ENCODE peak calls at places on chromosomes 4 and X, in ten cellular contexts. One of them, this sample, is unnamed.

GRCh38 chr4:99467908-99468307 is 32.8 kb upstream of the ADH7 start:
- DNase-seq in osteocyte: no peak
- DNase-seq in NCI-H510A: no peak
- DNase-seq in amniotic stem cell: no peak
- DNase-seq in ovary: no peak
- DNase-seq in activated CD4-positive, alpha-beta T cell treated with anti-CD3 and anti-CD28 coated beads, Interleukin-2, amount 50 U/mL, for 1 hour: no peak
- DNase-seq in glutamatergic neuron: no peak
- DNase-seq in anterior cingulate cortex: no peak
- DNase-seq in AG04449: no peak
- DNase-seq in breast epithelium: no peak
- DNase-seq in this sample: no peak

GRCh38 chr4:153497091-153497531 is 31.0 kb downstream of the TMEM131L start:
- DNase-seq in osteocyte: no peak
- DNase-seq in NCI-H510A: no peak
- DNase-seq in amniotic stem cell: no peak
- DNase-seq in ovary: no peak
- DNase-seq in activated CD4-positive, alpha-beta T cell treated with anti-CD3 and anti-CD28 coated beads, Interleukin-2, amount 50 U/mL, for 1 hour: peak; percentile 49
- DNase-seq in glutamatergic neuron: no peak
- DNase-seq in anterior cingulate cortex: no peak
- DNase-seq in AG04449: no peak
- DNase-seq in breast epithelium: no peak
- DNase-seq in this sample: peak; percentile 71

GRCh38 chrX:13147147-13147546 is 102.7 kb upstream of the FAM9C start:
- DNase-seq in osteocyte: no peak
- DNase-seq in NCI-H510A: no peak
- DNase-seq in amniotic stem cell: no peak
- DNase-seq in ovary: no peak
- DNase-seq in activated CD4-positive, alpha-beta T cell treated with anti-CD3 and anti-CD28 coated beads, Interleukin-2, amount 50 U/mL, for 1 hour: no peak
- DNase-seq in glutamatergic neuron: no peak
- DNase-seq in anterior cingulate cortex: no peak
- DNase-seq in AG04449: no peak
- DNase-seq in breast epithelium: no peak
- DNase-seq in this sample: no peak

GRCh38 chr4:184762100-184762499 is 28.2 kb upstream of the CENPU start:
- DNase-seq in osteocyte: no peak
- DNase-seq in NCI-H510A: no peak
- DNase-seq in amniotic stem cell: no peak
- DNase-seq in ovary: no peak
- DNase-seq in activated CD4-positive, alpha-beta T cell treated with anti-CD3 and anti-CD28 coated beads, Interleukin-2, amount 50 U/mL, for 1 hour: peak; percentile 10
- DNase-seq in glutamatergic neuron: no peak
- DNase-seq in anterior cingulate cortex: no peak
- DNase-seq in AG04449: no peak
- DNase-seq in breast epithelium: no peak
- DNase-seq in this sample: peak; percentile 76

GRCh38 chrX:12989456-12989855 is 14.5 kb downstream of the TMSB4X start:
- DNase-seq in osteocyte: no peak
- DNase-seq in NCI-H510A: no peak
- DNase-seq in amniotic stem cell: no peak
- DNase-seq in ovary: no peak
- DNase-seq in activated CD4-positive, alpha-beta T cell treated with anti-CD3 and anti-CD28 coated beads, Interleukin-2, amount 50 U/mL, for 1 hour: no peak
- DNase-seq in glutamatergic neuron: no peak
- DNase-seq in anterior cingulate cortex: no peak
- DNase-seq in AG04449: no peak
- DNase-seq in breast epithelium: no peak
- DNase-seq in this sample: no peak

GRCh38 chr4:53321151-53321987 is 44.5 kb downstream of the SCFD2 start:
- DNase-seq in osteocyte: no peak
- DNase-seq in NCI-H510A: no peak
- DNase-seq in amniotic stem cell: peak; percentile 87
- DNase-seq in ovary: no peak
- DNase-seq in activated CD4-positive, alpha-beta T cell treated with anti-CD3 and anti-CD28 coated beads, Interleukin-2, amount 50 U/mL, for 1 hour: no peak
- DNase-seq in glutamatergic neuron: no peak
- DNase-seq in anterior cingulate cortex: no peak
- DNase-seq in AG04449: peak; percentile 83
- DNase-seq in breast epithelium: no peak
- DNase-seq in this sample: no peak

GRCh38 chr4:2289955-2290333 is 28.0 kb upstream of the MXD4 start:
- DNase-seq in osteocyte: no peak
- DNase-seq in NCI-H510A: no peak
- DNase-seq in amniotic stem cell: no peak
- DNase-seq in ovary: no peak
- DNase-seq in activated CD4-positive, alpha-beta T cell treated with anti-CD3 and anti-CD28 coated beads, Interleukin-2, amount 50 U/mL, for 1 hour: no peak
- DNase-seq in glutamatergic neuron: no peak
- DNase-seq in anterior cingulate cortex: no peak
- DNase-seq in AG04449: no peak
- DNase-seq in breast epithelium: no peak
- DNase-seq in this sample: no peak

GRCh38 chrX:119228506-119229290 is 7.4 kb upstream of the PGRMC1 start:
- DNase-seq in osteocyte: no peak
- DNase-seq in NCI-H510A: no peak
- DNase-seq in amniotic stem cell: peak; percentile 27
- DNase-seq in ovary: no peak
- DNase-seq in activated CD4-positive, alpha-beta T cell treated with anti-CD3 and anti-CD28 coated beads, Interleukin-2, amount 50 U/mL, for 1 hour: no peak
- DNase-seq in glutamatergic neuron: no peak
- DNase-seq in anterior cingulate cortex: no peak
- DNase-seq in AG04449: peak; percentile 68
- DNase-seq in breast epithelium: no peak
- DNase-seq in this sample: no peak

GRCh38 chr4:43781125-43781524 is 667.5 kb downstream of the KCTD8 start:
- DNase-seq in osteocyte: no peak
- DNase-seq in NCI-H510A: no peak
- DNase-seq in amniotic stem cell: no peak
- DNase-seq in ovary: no peak
- DNase-seq in activated CD4-positive, alpha-beta T cell treated with anti-CD3 and anti-CD28 coated beads, Interleukin-2, amount 50 U/mL, for 1 hour: no peak
- DNase-seq in glutamatergic neuron: no peak
- DNase-seq in anterior cingulate cortex: no peak
- DNase-seq in AG04449: no peak
- DNase-seq in breast epithelium: no peak
- DNase-seq in this sample: no peak

GRCh38 chrX:3815896-3816664 is 102.6 kb upstream of the PRKX start:
- DNase-seq in osteocyte: peak; percentile 87
- DNase-seq in NCI-H510A: peak; percentile 44
- DNase-seq in amniotic stem cell: no peak
- DNase-seq in ovary: peak; percentile 75
- DNase-seq in activated CD4-positive, alpha-beta T cell treated with anti-CD3 and anti-CD28 coated beads, Interleukin-2, amount 50 U/mL, for 1 hour: peak; percentile 17
- DNase-seq in glutamatergic neuron: peak; percentile 65
- DNase-seq in anterior cingulate cortex: no peak
- DNase-seq in AG04449: no peak
- DNase-seq in breast epithelium: peak; percentile 53
- DNase-seq in this sample: peak; percentile 42

GRCh38 chr4:17578482-17578891 is 1.5 kb downstream of the LAP3 start:
- DNase-seq in osteocyte: no peak
- DNase-seq in NCI-H510A: no peak
- DNase-seq in amniotic stem cell: no peak
- DNase-seq in ovary: no peak
- DNase-seq in activated CD4-positive, alpha-beta T cell treated with anti-CD3 and anti-CD28 coated beads, Interleukin-2, amount 50 U/mL, for 1 hour: no peak
- DNase-seq in glutamatergic neuron: no peak
- DNase-seq in anterior cingulate cortex: no peak
- DNase-seq in AG04449: no peak
- DNase-seq in breast epithelium: no peak
- DNase-seq in this sample: no peak

GRCh38 chr4:172515266-172515879 is 653.2 kb upstream of the GALNT7 start:
- DNase-seq in osteocyte: no peak
- DNase-seq in NCI-H510A: no peak
- DNase-seq in amniotic stem cell: no peak
- DNase-seq in ovary: no peak
- DNase-seq in activated CD4-positive, alpha-beta T cell treated with anti-CD3 and anti-CD28 coated beads, Interleukin-2, amount 50 U/mL, for 1 hour: no peak
- DNase-seq in glutamatergic neuron: no peak
- DNase-seq in anterior cingulate cortex: no peak
- DNase-seq in AG04449: no peak
- DNase-seq in breast epithelium: no peak
- DNase-seq in this sample: no peak

GRCh38 chr4:128811571-128812359 is 2.3 kb downstream of the JADE1 start:
- DNase-seq in osteocyte: peak; percentile 93
- DNase-seq in NCI-H510A: peak; percentile 79
- DNase-seq in amniotic stem cell: peak; percentile 76
- DNase-seq in ovary: peak; percentile 80
- DNase-seq in activated CD4-positive, alpha-beta T cell treated with anti-CD3 and anti-CD28 coated beads, Interleukin-2, amount 50 U/mL, for 1 hour: peak; percentile 75
- DNase-seq in glutamatergic neuron: peak; percentile 88
- DNase-seq in anterior cingulate cortex: peak; percentile 53
- DNase-seq in AG04449: no peak
- DNase-seq in breast epithelium: peak; percentile 74
- DNase-seq in this sample: peak; percentile 78

GRCh38 chr4:13611283-13611842 is 16.2 kb downstream of the BOD1L1 start:
- DNase-seq in osteocyte: no peak
- DNase-seq in NCI-H510A: no peak
- DNase-seq in amniotic stem cell: no peak
- DNase-seq in ovary: no peak
- DNase-seq in activated CD4-positive, alpha-beta T cell treated with anti-CD3 and anti-CD28 coated beads, Interleukin-2, amount 50 U/mL, for 1 hour: no peak
- DNase-seq in glutamatergic neuron: no peak
- DNase-seq in anterior cingulate cortex: no peak
- DNase-seq in AG04449: peak; percentile 28
- DNase-seq in breast epithelium: no peak
- DNase-seq in this sample: no peak

GRCh38 chr4:81906905-81907304 is 435.2 kb upstream of the RASGEF1B start:
- DNase-seq in osteocyte: no peak
- DNase-seq in NCI-H510A: no peak
- DNase-seq in amniotic stem cell: no peak
- DNase-seq in ovary: no peak
- DNase-seq in activated CD4-positive, alpha-beta T cell treated with anti-CD3 and anti-CD28 coated beads, Interleukin-2, amount 50 U/mL, for 1 hour: no peak
- DNase-seq in glutamatergic neuron: no peak
- DNase-seq in anterior cingulate cortex: no peak
- DNase-seq in AG04449: no peak
- DNase-seq in breast epithelium: no peak
- DNase-seq in this sample: no peak

GRCh38 chr4:82779032-82779431 is 19.6 kb downstream of the SCD5 start:
- DNase-seq in osteocyte: no peak
- DNase-seq in NCI-H510A: no peak
- DNase-seq in amniotic stem cell: no peak
- DNase-seq in ovary: no peak
- DNase-seq in activated CD4-positive, alpha-beta T cell treated with anti-CD3 and anti-CD28 coated beads, Interleukin-2, amount 50 U/mL, for 1 hour: no peak
- DNase-seq in glutamatergic neuron: no peak
- DNase-seq in anterior cingulate cortex: no peak
- DNase-seq in AG04449: no peak
- DNase-seq in breast epithelium: no peak
- DNase-seq in this sample: no peak

GRCh38 chr4:89863533-89863932 is 26.6 kb upstream of the SNCA start:
- DNase-seq in osteocyte: no peak
- DNase-seq in NCI-H510A: no peak
- DNase-seq in amniotic stem cell: no peak
- DNase-seq in ovary: no peak
- DNase-seq in activated CD4-positive, alpha-beta T cell treated with anti-CD3 and anti-CD28 coated beads, Interleukin-2, amount 50 U/mL, for 1 hour: no peak
- DNase-seq in glutamatergic neuron: no peak
- DNase-seq in anterior cingulate cortex: no peak
- DNase-seq in AG04449: no peak
- DNase-seq in breast epithelium: no peak
- DNase-seq in this sample: no peak

This sample was measured in CD4-positive, alpha-beta memory T cell.